ENCODE peak calls at places on chromosomes 5 and 9, in nine cellular contexts. One of them, this sample, is unnamed.
A peak's percentile ranks its signal among the peaks of the same experiment; 100 is the strongest.

GRCh38 chr9:91422832-91423711 is 560 bp downstream of the NFIL3 start:
- DNase-seq in KG1: no peak
- DNase-seq in NCI-H1092: peak; percentile 30
- DNase-seq in activated effector memory CD4-positive, alpha-beta T cell treated with Interleukin-2 at 50 U/mL for 16 hours: peak; percentile 47
- DNase-seq in SW480: peak; percentile 69
- DNase-seq in omental fat pad: peak; percentile 45
- DNase-seq in sciatic nerve: peak; percentile 84
- DNase-seq in endothelial cell: peak; percentile 59
- DNase-seq in mammary epithelial cell: peak; percentile 66
- DNase-seq in this sample: peak; percentile 70

GRCh38 chr5:150229571-150229970 is 39.7 kb downstream of the SLC6A7 start:
- DNase-seq in omental fat pad: no peak
- DNase-seq in activated effector memory CD4-positive, alpha-beta T cell treated with Interleukin-2 at 50 U/mL for 16 hours: no peak
- DNase-seq in NCI-H1092: no peak
- DNase-seq in endothelial cell: no peak
- DNase-seq in SW480: no peak
- DNase-seq in sciatic nerve: no peak
- DNase-seq in mammary epithelial cell: no peak
- DNase-seq in KG1: no peak
- DNase-seq in this sample: no peak

GRCh38 chr5:57577432-57578175 is 95.0 kb upstream of the ACTBL2 start:
- DNase-seq in omental fat pad: no peak
- DNase-seq in SW480: no peak
- DNase-seq in NCI-H1092: no peak
- DNase-seq in mammary epithelial cell: no peak
- DNase-seq in endothelial cell: no peak
- DNase-seq in activated effector memory CD4-positive, alpha-beta T cell treated with Interleukin-2 at 50 U/mL for 16 hours: no peak
- DNase-seq in KG1: no peak
- DNase-seq in sciatic nerve: no peak
- DNase-seq in this sample: no peak

GRCh38 chr5:68644971-68645370 is 429.4 kb downstream of the PIK3R1 start:
- DNase-seq in omental fat pad: no peak
- DNase-seq in sciatic nerve: no peak
- DNase-seq in NCI-H1092: no peak
- DNase-seq in endothelial cell: no peak
- DNase-seq in mammary epithelial cell: no peak
- DNase-seq in activated effector memory CD4-positive, alpha-beta T cell treated with Interleukin-2 at 50 U/mL for 16 hours: no peak
- DNase-seq in SW480: peak; percentile 23
- DNase-seq in KG1: no peak
- DNase-seq in this sample: no peak

GRCh38 chr5:92944903-92945629 is 636.0 kb downstream of the NR2F1-AS1 start:
- DNase-seq in sciatic nerve: no peak
- DNase-seq in KG1: no peak
- DNase-seq in NCI-H1092: no peak
- DNase-seq in SW480: no peak
- DNase-seq in omental fat pad: no peak
- DNase-seq in endothelial cell: no peak
- DNase-seq in mammary epithelial cell: no peak
- DNase-seq in activated effector memory CD4-positive, alpha-beta T cell treated with Interleukin-2 at 50 U/mL for 16 hours: no peak
- DNase-seq in this sample: no peak

GRCh38 chr5:178895615-178896571 is at the start of gene ZFP2:
- DNase-seq in NCI-H1092: peak; percentile 20
- DNase-seq in mammary epithelial cell: peak; percentile 59
- DNase-seq in omental fat pad: no peak
- DNase-seq in endothelial cell: peak; percentile 70
- DNase-seq in KG1: no peak
- DNase-seq in SW480: peak; percentile 67
- DNase-seq in sciatic nerve: peak; percentile 71
- DNase-seq in activated effector memory CD4-positive, alpha-beta T cell treated with Interleukin-2 at 50 U/mL for 16 hours: peak; percentile 5
- DNase-seq in this sample: peak; percentile 82

GRCh38 chr9:87119328-87119881 is 172.1 kb upstream of the GAS1 start:
- DNase-seq in endothelial cell: no peak
- DNase-seq in omental fat pad: no peak
- DNase-seq in mammary epithelial cell: peak; percentile 61
- DNase-seq in NCI-H1092: no peak
- DNase-seq in activated effector memory CD4-positive, alpha-beta T cell treated with Interleukin-2 at 50 U/mL for 16 hours: no peak
- DNase-seq in SW480: no peak
- DNase-seq in sciatic nerve: no peak
- DNase-seq in KG1: no peak
- DNase-seq in this sample: no peak

GRCh38 chr5:73088026-73088425 is 32.3 kb upstream of the TMEM171 start:
- DNase-seq in endothelial cell: no peak
- DNase-seq in activated effector memory CD4-positive, alpha-beta T cell treated with Interleukin-2 at 50 U/mL for 16 hours: no peak
- DNase-seq in SW480: no peak
- DNase-seq in sciatic nerve: no peak
- DNase-seq in KG1: no peak
- DNase-seq in omental fat pad: no peak
- DNase-seq in NCI-H1092: no peak
- DNase-seq in mammary epithelial cell: no peak
- DNase-seq in this sample: no peak

GRCh38 chr9:121371495-121371911 is 1.5 kb upstream of the STOM start:
- DNase-seq in NCI-H1092: no peak
- DNase-seq in omental fat pad: no peak
- DNase-seq in SW480: no peak
- DNase-seq in KG1: no peak
- DNase-seq in endothelial cell: no peak
- DNase-seq in sciatic nerve: no peak
- DNase-seq in activated effector memory CD4-positive, alpha-beta T cell treated with Interleukin-2 at 50 U/mL for 16 hours: no peak
- DNase-seq in mammary epithelial cell: no peak
- DNase-seq in this sample: no peak

GRCh38 chr5:91282210-91282609 is 100.9 kb downstream of the ARRDC3 start:
- DNase-seq in endothelial cell: no peak
- DNase-seq in SW480: no peak
- DNase-seq in activated effector memory CD4-positive, alpha-beta T cell treated with Interleukin-2 at 50 U/mL for 16 hours: no peak
- DNase-seq in sciatic nerve: no peak
- DNase-seq in mammary epithelial cell: no peak
- DNase-seq in NCI-H1092: no peak
- DNase-seq in omental fat pad: no peak
- DNase-seq in KG1: no peak
- DNase-seq in this sample: no peak

GRCh38 chr5:1186351-1187233 is 14.8 kb upstream of the SLC6A19 start:
- DNase-seq in endothelial cell: no peak
- DNase-seq in omental fat pad: no peak
- DNase-seq in NCI-H1092: no peak
- DNase-seq in KG1: no peak
- DNase-seq in activated effector memory CD4-positive, alpha-beta T cell treated with Interleukin-2 at 50 U/mL for 16 hours: no peak
- DNase-seq in mammary epithelial cell: no peak
- DNase-seq in SW480: no peak
- DNase-seq in sciatic nerve: no peak
- DNase-seq in this sample: peak; percentile 11

GRCh38 chr5:145775411-145775810 is 59.7 kb downstream of the PRELID2 start:
- DNase-seq in endothelial cell: no peak
- DNase-seq in activated effector memory CD4-positive, alpha-beta T cell treated with Interleukin-2 at 50 U/mL for 16 hours: no peak
- DNase-seq in sciatic nerve: no peak
- DNase-seq in mammary epithelial cell: no peak
- DNase-seq in SW480: no peak
- DNase-seq in NCI-H1092: no peak
- DNase-seq in omental fat pad: no peak
- DNase-seq in KG1: no peak
- DNase-seq in this sample: no peak

GRCh38 chr5:33679791-33680190 is 212.0 kb downstream of the ADAMTS12 start:
- DNase-seq in KG1: no peak
- DNase-seq in sciatic nerve: no peak
- DNase-seq in mammary epithelial cell: no peak
- DNase-seq in endothelial cell: no peak
- DNase-seq in SW480: no peak
- DNase-seq in NCI-H1092: no peak
- DNase-seq in activated effector memory CD4-positive, alpha-beta T cell treated with Interleukin-2 at 50 U/mL for 16 hours: no peak
- DNase-seq in omental fat pad: no peak
- DNase-seq in this sample: no peak

GRCh38 chr9:106880863-106881262 is 17.9 kb downstream of the ZNF462 start:
- DNase-seq in omental fat pad: no peak
- DNase-seq in sciatic nerve: no peak
- DNase-seq in SW480: no peak
- DNase-seq in endothelial cell: no peak
- DNase-seq in NCI-H1092: no peak
- DNase-seq in mammary epithelial cell: peak; percentile 93
- DNase-seq in KG1: no peak
- DNase-seq in activated effector memory CD4-positive, alpha-beta T cell treated with Interleukin-2 at 50 U/mL for 16 hours: no peak
- DNase-seq in this sample: no peak